ENCODE peak calls at places on chromosome 6, in eight cellular contexts. One of them, this sample, is unnamed.

GRCh38 chr6:53410508-53411258 is 61.9 kb upstream of the ELOVL5 start:
- DNase-seq in progenitor cell of endocrine pancreas: no peak
- DNase-seq in GM13976: peak; percentile 54
- DNase-seq in endothelial cell: peak; percentile 25
- DNase-seq in neural crest cell: no peak
- DNase-seq in Calu3: peak; percentile 45
- DNase-seq in OCI-LY7: peak; percentile 80
- DNase-seq in ovary: peak; percentile 13
- DNase-seq in this sample: peak; percentile 44

GRCh38 chr6:95648636-95649035 is 71.3 kb downstream of the MANEA start:
- DNase-seq in progenitor cell of endocrine pancreas: no peak
- DNase-seq in GM13976: no peak
- DNase-seq in endothelial cell: peak; percentile 33
- DNase-seq in neural crest cell: no peak
- DNase-seq in Calu3: peak; percentile 2
- DNase-seq in OCI-LY7: no peak
- DNase-seq in ovary: no peak
- DNase-seq in this sample: no peak

GRCh38 chr6:75751443-75751842 is 2.4 kb downstream of the MYO6 start:
- DNase-seq in progenitor cell of endocrine pancreas: no peak
- DNase-seq in GM13976: no peak
- DNase-seq in endothelial cell: no peak
- DNase-seq in neural crest cell: no peak
- DNase-seq in Calu3: no peak
- DNase-seq in OCI-LY7: no peak
- DNase-seq in ovary: no peak
- DNase-seq in this sample: no peak

GRCh38 chr6:161166176-161166575 is 107.7 kb downstream of the AGPAT4 start:
- DNase-seq in progenitor cell of endocrine pancreas: no peak
- DNase-seq in GM13976: no peak
- DNase-seq in endothelial cell: no peak
- DNase-seq in neural crest cell: no peak
- DNase-seq in Calu3: no peak
- DNase-seq in OCI-LY7: no peak
- DNase-seq in ovary: no peak
- DNase-seq in this sample: no peak

GRCh38 chr6:33641602-33642001 is 20.5 kb downstream of the ITPR3 start:
- DNase-seq in progenitor cell of endocrine pancreas: no peak
- DNase-seq in GM13976: no peak
- DNase-seq in endothelial cell: no peak
- DNase-seq in neural crest cell: no peak
- DNase-seq in Calu3: no peak
- DNase-seq in OCI-LY7: no peak
- DNase-seq in ovary: no peak
- DNase-seq in this sample: no peak

GRCh38 chr6:2970753-2971419 is 481 bp downstream of the SERPINB6 start:
- DNase-seq in progenitor cell of endocrine pancreas: no peak
- DNase-seq in GM13976: peak; percentile 63
- DNase-seq in endothelial cell: peak; percentile 42
- DNase-seq in neural crest cell: no peak
- DNase-seq in Calu3: peak; percentile 58
- DNase-seq in OCI-LY7: no peak
- DNase-seq in ovary: peak; percentile 73
- DNase-seq in this sample: no peak

GRCh38 chr6:22888147-22888831 is 318.9 kb downstream of the HDGFL1 start:
- DNase-seq in progenitor cell of endocrine pancreas: no peak
- DNase-seq in GM13976: no peak
- DNase-seq in endothelial cell: no peak
- DNase-seq in neural crest cell: no peak
- DNase-seq in Calu3: peak; percentile 47
- DNase-seq in OCI-LY7: no peak
- DNase-seq in ovary: no peak
- DNase-seq in this sample: no peak

GRCh38 chr6:156859686-156860085 is 82.5 kb downstream of the ARID1B start:
- DNase-seq in progenitor cell of endocrine pancreas: no peak
- DNase-seq in GM13976: no peak
- DNase-seq in endothelial cell: no peak
- DNase-seq in neural crest cell: no peak
- DNase-seq in Calu3: no peak
- DNase-seq in OCI-LY7: no peak
- DNase-seq in ovary: no peak
- DNase-seq in this sample: no peak

GRCh38 chr6:30542404-30542725 is 13.9 kb downstream of the GNL1 start:
- DNase-seq in progenitor cell of endocrine pancreas: no peak
- DNase-seq in GM13976: no peak
- DNase-seq in endothelial cell: no peak
- DNase-seq in neural crest cell: no peak
- DNase-seq in Calu3: no peak
- DNase-seq in OCI-LY7: peak; percentile 61
- DNase-seq in ovary: no peak
- DNase-seq in this sample: no peak

GRCh38 chr6:110746680-110747079 is 68.6 kb downstream of the CDK19 start:
- DNase-seq in progenitor cell of endocrine pancreas: no peak
- DNase-seq in GM13976: no peak
- DNase-seq in endothelial cell: no peak
- DNase-seq in neural crest cell: no peak
- DNase-seq in Calu3: peak; percentile 6
- DNase-seq in OCI-LY7: no peak
- DNase-seq in ovary: no peak
- DNase-seq in this sample: no peak

GRCh38 chr6:1797801-1798200 is 188.1 kb downstream of the FOXC1 start:
- DNase-seq in progenitor cell of endocrine pancreas: no peak
- DNase-seq in GM13976: no peak
- DNase-seq in endothelial cell: no peak
- DNase-seq in neural crest cell: no peak
- DNase-seq in Calu3: no peak
- DNase-seq in OCI-LY7: no peak
- DNase-seq in ovary: no peak
- DNase-seq in this sample: no peak

GRCh38 chr6:43393597-43393996 is 24.1 kb upstream of the ZNF318 start:
- DNase-seq in progenitor cell of endocrine pancreas: no peak
- DNase-seq in GM13976: no peak
- DNase-seq in endothelial cell: no peak
- DNase-seq in neural crest cell: no peak
- DNase-seq in Calu3: no peak
- DNase-seq in OCI-LY7: no peak
- DNase-seq in ovary: no peak
- DNase-seq in this sample: no peak

GRCh38 chr6:79040083-79040482 is 38.0 kb downstream of the PHIP start:
- DNase-seq in progenitor cell of endocrine pancreas: no peak
- DNase-seq in GM13976: peak; percentile 37
- DNase-seq in endothelial cell: no peak
- DNase-seq in neural crest cell: no peak
- DNase-seq in Calu3: no peak
- DNase-seq in OCI-LY7: no peak
- DNase-seq in ovary: no peak
- DNase-seq in this sample: peak; percentile 35

DNA sequence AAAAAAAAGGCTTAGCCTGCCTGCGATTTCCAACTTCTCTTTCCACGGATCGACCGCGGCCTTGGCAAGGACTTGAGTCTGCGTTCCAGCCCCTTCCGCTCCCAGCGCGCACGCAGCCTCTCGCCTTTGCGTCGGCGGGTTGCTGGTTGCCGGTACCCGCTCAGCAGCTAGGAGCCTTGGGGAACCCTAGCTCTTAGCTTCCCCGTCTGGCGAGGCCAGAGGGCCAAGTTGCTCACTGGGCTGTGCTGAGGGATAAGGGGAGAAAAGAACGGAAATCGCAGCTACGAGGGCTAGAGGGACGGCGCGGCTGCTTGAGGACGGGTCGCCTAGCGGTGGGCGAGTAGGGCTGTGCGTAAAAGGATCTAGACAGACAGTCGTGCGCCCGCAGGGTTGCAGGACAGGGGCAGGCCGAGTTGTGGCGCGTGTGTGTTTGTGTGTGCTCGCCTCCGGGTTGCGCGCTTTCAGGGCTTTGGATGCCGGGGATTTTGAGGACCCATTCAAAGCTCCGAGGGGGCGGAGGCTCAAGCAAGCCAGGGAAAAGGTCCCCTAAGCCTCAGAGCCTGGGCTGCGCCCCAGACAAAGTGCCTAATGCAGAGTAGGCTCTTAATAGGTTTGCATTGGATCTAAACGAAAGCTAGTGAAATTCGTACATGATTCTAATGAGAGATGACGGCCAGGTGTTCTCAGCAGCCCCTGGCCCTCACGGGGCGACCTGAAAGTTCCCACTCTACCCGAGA is 40.5 kb upstream of the OSTM1 start:
- DNase-seq in progenitor cell of endocrine pancreas: peak; percentile 32
- DNase-seq in GM13976: peak; percentile 45
- DNase-seq in endothelial cell: peak; percentile 62
- DNase-seq in neural crest cell: peak; percentile 57
- DNase-seq in Calu3: peak; percentile 54
- DNase-seq in OCI-LY7: no peak
- DNase-seq in ovary: peak; percentile 27
- DNase-seq in this sample: peak; percentile 53
- TF ChIP-seq CTCF in progenitor cell of endocrine pancreas: peak; percentile 39
- TF ChIP-seq CTCF in GM13976: no peak
- TF ChIP-seq CTCF in endothelial cell: peak; percentile 37
- TF ChIP-seq CTCF in neural crest cell: peak; percentile 57
- TF ChIP-seq CTCF in Calu3: peak; percentile 29
- TF ChIP-seq CTCF in OCI-LY7: no peak
- TF ChIP-seq CTCF in ovary: no peak
- TF ChIP-seq CTCF in this sample: peak; percentile 2

GRCh38 chr6:55621993-55622392 is 43.0 kb upstream of the HMGCLL1 start:
- DNase-seq in progenitor cell of endocrine pancreas: no peak
- DNase-seq in GM13976: no peak
- DNase-seq in endothelial cell: no peak
- DNase-seq in neural crest cell: no peak
- DNase-seq in Calu3: no peak
- DNase-seq in OCI-LY7: no peak
- DNase-seq in ovary: no peak
- DNase-seq in this sample: no peak

GRCh38 chr6:55621244-55621643 is 42.3 kb upstream of the HMGCLL1 start:
- DNase-seq in progenitor cell of endocrine pancreas: no peak
- DNase-seq in GM13976: no peak
- DNase-seq in endothelial cell: no peak
- DNase-seq in neural crest cell: no peak
- DNase-seq in Calu3: no peak
- DNase-seq in OCI-LY7: no peak
- DNase-seq in ovary: no peak
- DNase-seq in this sample: no peak

DNA sequence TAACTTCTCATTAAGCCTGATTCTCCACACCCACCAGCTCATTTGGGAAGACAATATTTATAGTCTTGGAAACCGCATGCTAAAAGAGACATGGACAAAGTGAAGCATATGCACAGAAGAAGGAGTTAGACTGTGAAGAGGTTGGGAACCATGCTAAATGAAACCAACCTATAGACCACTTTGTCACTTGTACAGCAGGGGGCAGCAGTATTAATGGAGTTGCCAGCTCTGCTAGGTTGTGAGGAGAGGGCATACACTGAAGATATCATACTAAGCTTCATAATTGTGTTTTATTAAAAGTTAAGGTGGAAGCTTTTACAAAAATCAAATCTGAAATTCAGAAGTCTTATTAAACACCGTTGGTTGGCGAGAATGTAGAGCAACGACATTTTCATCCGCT is 38.3 kb upstream of the HMGCLL1 start:
- DNase-seq in progenitor cell of endocrine pancreas: no peak
- DNase-seq in GM13976: peak; percentile 5
- DNase-seq in endothelial cell: peak; percentile 14
- DNase-seq in neural crest cell: peak; percentile 12
- DNase-seq in Calu3: peak; percentile 42
- DNase-seq in OCI-LY7: peak; percentile 5
- DNase-seq in ovary: no peak
- DNase-seq in this sample: no peak
- TF ChIP-seq CTCF in progenitor cell of endocrine pancreas: peak; percentile 56
- TF ChIP-seq CTCF in GM13976: peak; percentile 50
- TF ChIP-seq CTCF in endothelial cell: peak; percentile 69
- TF ChIP-seq CTCF in neural crest cell: peak; percentile 58
- TF ChIP-seq CTCF in Calu3: peak; percentile 37
- TF ChIP-seq CTCF in OCI-LY7: peak; percentile 72
- TF ChIP-seq CTCF in ovary: no peak
- TF ChIP-seq CTCF in this sample: peak; percentile 59

DNA sequence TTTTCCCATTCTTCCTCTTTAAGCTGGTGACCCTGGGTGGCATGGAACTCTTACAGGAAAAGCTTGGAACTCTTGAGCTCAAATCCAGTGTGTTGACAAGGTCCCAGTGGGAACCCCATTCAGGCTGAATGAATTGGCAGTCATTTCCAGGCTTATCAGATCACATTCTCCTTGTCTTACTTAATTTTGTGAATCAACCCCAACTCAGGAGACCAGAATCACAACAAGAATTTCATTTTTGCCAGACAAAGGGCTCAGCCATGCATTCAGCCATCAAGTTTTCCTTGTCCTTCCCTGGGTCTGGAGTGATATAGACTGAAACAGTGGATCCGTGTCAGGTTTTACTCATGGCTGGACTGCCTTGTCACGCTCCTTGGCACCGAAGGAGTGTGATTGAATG is 92.2 kb upstream of the EEF1E1 start:
- DNase-seq in progenitor cell of endocrine pancreas: no peak
- DNase-seq in GM13976: no peak
- DNase-seq in endothelial cell: no peak
- DNase-seq in neural crest cell: no peak
- DNase-seq in Calu3: no peak
- DNase-seq in OCI-LY7: no peak
- DNase-seq in ovary: no peak
- DNase-seq in this sample: no peak
- TF ChIP-seq CTCF in progenitor cell of endocrine pancreas: no peak
- TF ChIP-seq CTCF in GM13976: no peak
- TF ChIP-seq CTCF in endothelial cell: no peak
- TF ChIP-seq CTCF in neural crest cell: no peak
- TF ChIP-seq CTCF in Calu3: no peak
- TF ChIP-seq CTCF in OCI-LY7: no peak
- TF ChIP-seq CTCF in ovary: no peak
- TF ChIP-seq CTCF in this sample: no peak

GRCh38 chr6:133274813-133275212 is 33.7 kb downstream of the EYA4 start:
- DNase-seq in progenitor cell of endocrine pancreas: no peak
- DNase-seq in GM13976: no peak
- DNase-seq in endothelial cell: no peak
- DNase-seq in neural crest cell: no peak
- DNase-seq in Calu3: no peak
- DNase-seq in OCI-LY7: no peak
- DNase-seq in ovary: no peak
- DNase-seq in this sample: no peak

GRCh38 chr6:133277228-133277894 is 36.2 kb downstream of the EYA4 start:
- DNase-seq in progenitor cell of endocrine pancreas: no peak
- DNase-seq in GM13976: no peak
- DNase-seq in endothelial cell: no peak
- DNase-seq in neural crest cell: no peak
- DNase-seq in Calu3: no peak
- DNase-seq in OCI-LY7: no peak
- DNase-seq in ovary: no peak
- DNase-seq in this sample: no peak

DNA sequence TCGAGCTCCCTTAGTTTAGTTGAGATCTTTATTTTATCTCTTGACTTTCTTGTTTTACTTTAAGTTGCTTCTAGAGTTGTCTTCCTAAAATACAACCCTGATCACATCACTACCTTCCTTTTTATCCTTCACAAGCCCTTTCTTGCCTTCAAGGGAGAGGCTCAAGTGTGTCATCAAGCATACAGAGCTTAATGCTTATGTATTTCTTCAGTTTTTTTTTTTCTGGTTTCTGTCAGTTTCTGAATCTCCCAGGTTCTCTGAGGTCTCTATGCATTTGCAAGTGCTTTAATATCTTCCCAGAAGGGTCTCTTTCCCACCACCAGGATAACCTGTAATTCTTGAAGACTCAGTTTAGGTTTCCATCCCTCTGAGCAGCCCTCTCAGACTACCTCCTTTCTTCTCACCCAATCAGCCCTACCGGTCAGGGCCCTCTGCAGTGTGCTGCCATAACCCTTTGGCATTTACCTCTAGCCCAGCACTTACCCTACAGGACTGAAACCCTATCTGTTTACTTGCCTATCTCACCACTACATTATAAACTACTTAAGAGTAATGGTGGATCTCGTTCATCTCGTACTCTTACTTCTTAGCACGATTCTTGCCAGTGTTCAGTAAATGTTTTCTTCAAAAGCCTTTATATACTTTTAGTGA is 36.9 kb downstream of the EYA4 start:
- DNase-seq in progenitor cell of endocrine pancreas: no peak
- DNase-seq in GM13976: no peak
- DNase-seq in endothelial cell: no peak
- DNase-seq in neural crest cell: no peak
- DNase-seq in Calu3: no peak
- DNase-seq in OCI-LY7: no peak
- DNase-seq in ovary: no peak
- DNase-seq in this sample: no peak
- TF ChIP-seq CTCF in progenitor cell of endocrine pancreas: no peak
- TF ChIP-seq CTCF in GM13976: no peak
- TF ChIP-seq CTCF in endothelial cell: no peak
- TF ChIP-seq CTCF in neural crest cell: no peak
- TF ChIP-seq CTCF in Calu3: no peak
- TF ChIP-seq CTCF in OCI-LY7: no peak
- TF ChIP-seq CTCF in ovary: no peak
- TF ChIP-seq CTCF in this sample: no peak

This sample was measured in GM06990.